ENCODE peak calls at places on chromosomes 5 and 9, in eight cellular contexts. G is cardiac fibroblast, C is SK-N-SH, F is uterus, B is keratinocyte, D is brain microvascular endothelial cell, L is dorsolateral prefrontal cortex, I is ovary. W is an unnamed sample.

GRCh38 chr5:79560774-79561524 is 47.0 kb upstream of the HOMER1 start:
- DNase-seq in G (peak; percentile 55), C (no peak), F (no peak), B (no peak), D (no peak), L (no peak), I (no peak), W (no peak)

GRCh38 chr9:133339641-133340040 is 3.7 kb upstream of the SURF6 start:
- DNase-seq in G (no peak), C (no peak), F (no peak), B (no peak), D (no peak), L (no peak), I (no peak), W (no peak)

GRCh38 chr5:6734243-6734695 is 21.0 kb downstream of the TENT4A start:
- DNase-seq in G (peak; percentile 55), C (no peak), F (no peak), B (no peak), D (no peak), L (no peak), I (peak; percentile 32), W (no peak)

GRCh38 chr5:139064613-139065012 is 133.6 kb downstream of the SIL1 start:
- DNase-seq in G (no peak), C (no peak), F (no peak), B (no peak), D (no peak), L (no peak), I (no peak), W (no peak)

GRCh38 chr5:2752059-2752874 is 790 bp upstream of the IRX2 start:
- DNase-seq in G (peak; percentile 25), C (no peak), F (no peak), B (no peak), D (no peak), L (no peak), I (no peak), W (no peak)

GRCh38 chr9:127788337-127789011 is 2.6 kb downstream of the CDK9 start:
- DNase-seq in G (no peak), C (no peak), F (no peak), B (no peak), D (no peak), L (no peak), I (no peak), W (no peak)

GRCh38 chr9:128521955-128522354 is 17.4 kb downstream of the GLE1 start:
- DNase-seq in G (no peak), C (no peak), F (no peak), B (no peak), D (no peak), L (no peak), I (no peak), W (no peak)

GRCh38 chr5:150022163-150022540 is 21.6 kb downstream of the HMGXB3 start:
- DNase-seq in G (peak; percentile 94), C (no peak), F (no peak), B (peak; percentile 54), D (peak; percentile 79), L (no peak), I (no peak), W (no peak)

GRCh38 chr9:19517202-19517942 is 108.6 kb downstream of the ACER2 start:
- DNase-seq in G (no peak), C (peak; percentile 41), F (no peak), B (no peak), D (no peak), L (no peak), I (no peak), W (no peak)

GRCh38 chr9:124293712-124294504 is 36.2 kb downstream of the NEK6 start:
- DNase-seq in G (no peak), C (no peak), F (no peak), B (no peak), D (no peak), L (no peak), I (no peak), W (no peak)
- TF ChIP-seq CTCF in G (peak; percentile 31), C (no peak), F (no peak), B (no peak), D (peak; percentile 28), L (no peak), I (no peak), W (no peak)

GRCh38 chr5:42810905-42811590 is 644 bp downstream of the SELENOP start:
- DNase-seq in G (peak; percentile 12), C (no peak), F (no peak), B (no peak), D (no peak), L (no peak), I (no peak), W (no peak)
- H3K4me3 ChIP-seq in G (peak overlapping the region; percentile 26), C (no peak overlapping the region), F (peak overlapping the region; percentile 62), B (no peak overlapping the region), D (no peak overlapping the region), L (peak overlapping the region; percentile 53), I (peak overlapping the region; percentile 47), W (no peak overlapping the region)

DNA sequence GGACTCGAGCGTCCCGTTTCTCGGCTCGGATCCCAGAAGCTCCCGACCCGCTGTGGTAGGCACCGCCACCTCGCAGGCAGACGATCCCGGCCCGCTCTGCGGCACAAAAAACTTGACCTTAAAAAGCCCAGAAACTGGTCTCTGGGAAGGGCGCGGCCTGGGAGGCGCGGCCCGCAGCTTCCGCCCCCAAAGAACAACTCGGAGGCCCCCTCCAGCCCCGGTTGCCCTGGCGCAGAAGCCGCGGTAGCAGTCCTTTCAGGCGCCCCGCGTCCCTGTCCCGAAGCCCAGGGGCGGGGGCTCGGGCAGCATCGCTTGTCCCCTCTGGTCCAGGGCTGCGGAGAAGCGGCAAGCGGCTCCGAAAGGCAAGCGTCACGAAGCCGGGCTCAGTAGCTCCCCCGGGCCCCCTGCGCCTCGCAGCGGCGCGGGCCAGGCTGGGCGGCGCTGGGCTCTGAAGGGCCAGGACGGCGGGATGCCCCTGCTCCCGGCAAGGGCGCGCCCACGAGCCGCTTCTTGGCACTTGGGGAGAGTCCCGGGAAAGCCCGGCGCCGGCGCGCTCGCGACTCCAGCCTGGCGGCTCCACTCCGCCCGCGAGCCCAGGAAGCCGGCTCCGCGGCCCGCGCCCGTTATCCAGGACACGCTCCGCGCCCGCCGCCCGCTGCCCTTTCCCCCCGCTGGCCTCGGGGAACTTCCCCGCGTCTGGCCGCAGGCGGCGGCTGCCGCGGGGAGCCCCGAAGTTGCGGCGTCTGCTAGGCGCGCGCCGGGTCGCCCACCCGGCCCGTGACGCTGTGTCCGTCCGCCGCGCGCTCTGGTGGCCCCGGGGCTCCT is at the start of gene GCNT4:
- DNase-seq in G (peak; percentile 55), C (peak; percentile 76), F (peak; percentile 51), B (no peak), D (no peak), L (no peak), I (peak; percentile 36), W (no peak)
- TF ChIP-seq CTCF in G (no peak), C (no peak), F (peak; percentile 3), B (no peak), D (no peak), L (peak; percentile 10), I (no peak), W (no peak)

DNA sequence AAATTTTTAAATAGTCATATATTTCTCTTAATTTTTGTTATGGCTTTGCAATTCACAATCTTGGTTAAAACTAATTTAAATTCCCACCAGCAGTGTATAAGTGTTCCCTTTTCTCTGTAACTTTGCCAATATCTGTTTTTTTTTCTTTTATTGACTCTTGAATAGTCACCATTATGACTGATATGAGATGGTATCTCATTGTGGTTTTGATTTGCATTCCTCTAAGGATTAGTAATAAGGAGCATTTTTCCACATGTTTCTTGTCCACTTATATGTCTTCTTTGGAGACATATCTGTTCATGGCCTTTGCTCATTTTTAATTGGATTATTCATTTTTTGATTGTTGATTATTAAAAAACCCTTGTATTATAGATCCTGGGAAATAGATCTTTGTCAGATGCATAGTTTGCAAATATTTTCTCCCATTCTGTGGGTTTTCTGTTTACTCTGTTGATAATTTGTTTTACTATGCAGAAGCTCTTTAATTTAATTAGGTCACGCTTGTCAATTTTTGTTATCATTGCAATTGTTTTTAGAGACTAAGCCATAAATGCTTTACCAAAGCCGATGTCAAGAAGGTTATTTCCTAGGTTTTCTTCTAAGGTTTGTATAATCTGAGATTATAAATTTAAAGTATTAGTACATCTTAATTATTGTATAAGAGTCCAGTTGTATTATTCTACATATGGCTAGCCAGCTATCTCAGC is 610.9 kb downstream of the CHSY3 start:
- DNase-seq in G (peak; percentile 85), C (no peak), F (no peak), B (peak; percentile 67), D (no peak), L (no peak), I (no peak), W (no peak)
- H3K4me3 ChIP-seq in G (no peak overlapping the region), C (no peak overlapping the region), F (no peak overlapping the region), B (no peak overlapping the region), D (no peak overlapping the region), L (no peak overlapping the region), I (no peak overlapping the region), W (no peak overlapping the region)

GRCh38 chr9:95003694-95004451 is 277.4 kb downstream of the AOPEP start:
- DNase-seq in G (peak; percentile 69), C (peak; percentile 80), F (peak; percentile 58), B (no peak), D (peak; percentile 63), L (peak; percentile 49), I (peak; percentile 63), W (no peak)
- TF ChIP-seq CTCF in G (peak; percentile 34), C (peak; percentile 25), F (no peak), B (no peak), D (peak; percentile 41), L (no peak), I (peak; percentile 6), W (no peak)

GRCh38 chr5:40683351-40683750 is 3.6 kb downstream of the PTGER4 start:
- DNase-seq in G (no peak), C (no peak), F (no peak), B (no peak), D (no peak), L (no peak), I (no peak), W (no peak)
- H3K4me3 ChIP-seq in G (no peak overlapping the region), C (no peak overlapping the region), F (no peak overlapping the region), B (peak overlapping the region; percentile 90), D (peak overlapping the region; percentile 85), L (peak overlapping the region; percentile 1), I (no peak overlapping the region), W (no peak overlapping the region)

DNA sequence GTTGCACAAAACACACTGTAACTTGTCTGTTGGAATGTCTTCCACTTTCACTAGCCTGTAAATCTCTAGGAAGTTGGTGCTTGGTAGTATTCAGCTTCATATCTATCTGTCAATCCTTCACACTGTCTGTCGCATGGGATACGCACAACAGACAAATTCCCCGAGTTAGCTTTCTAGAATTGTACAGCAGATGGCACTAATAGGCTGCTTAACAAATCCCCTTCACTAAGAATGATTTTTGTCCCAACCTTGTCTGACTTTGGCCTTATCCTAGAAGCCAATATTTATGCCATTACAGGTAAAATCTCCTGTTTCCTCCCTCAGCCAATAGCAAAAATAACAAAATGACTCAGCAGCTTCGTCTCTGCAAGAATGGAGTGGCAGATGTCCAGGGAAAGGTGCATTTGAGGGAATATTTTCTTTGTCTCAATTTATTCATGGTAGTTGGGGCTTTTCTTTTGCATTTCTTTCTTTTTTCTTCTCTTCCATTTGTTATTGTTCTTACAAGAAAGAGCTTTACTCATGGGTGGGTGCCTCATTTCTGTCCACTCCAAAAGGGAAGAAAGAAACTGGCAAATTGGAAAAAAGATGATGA is 3.1 kb downstream of the NUDT2 start:
- DNase-seq in G (peak; percentile 73), C (peak; percentile 46), F (no peak), B (no peak), D (no peak), L (no peak), I (no peak), W (no peak)
- TF ChIP-seq CTCF in G (peak; percentile 49), C (peak; percentile 62), F (peak; percentile 67), B (peak; percentile 22), D (peak; percentile 61), L (peak; percentile 81), I (no peak), W (peak; percentile 36)